ENCODE peak calls at places on chromosomes 13 and 19, in five cellular contexts. B is endodermal cell, U is colonic mucosa, O is astrocyte of the spinal cord, S is upper lobe of left lung. Y is an unnamed sample.

GRCh38 chr13:43089912-43090498 is 66.6 kb downstream of the DNAJC15 start:
- DNase-seq in B (no peak), O (no peak), U (no peak), S (no peak), Y (no peak)

GRCh38 chr19:46834121-46834520 is 16.5 kb downstream of the AP2S1 start:
- DNase-seq in S (no peak), U (no peak), B (no peak), O (no peak), Y (no peak)

GRCh38 chr19:57063070-57063469 is 56.7 kb upstream of the USP29 start:
- DNase-seq in U (no peak), B (no peak), O (no peak), S (no peak), Y (no peak)

GRCh38 chr13:104024416-104025170 is 958.4 kb upstream of the SLC10A2 start:
- DNase-seq in B (no peak), S (no peak), O (peak), U (no peak), Y (peak)

GRCh38 chr13:30332516-30333165 is 25.3 kb upstream of the KATNAL1 start:
- DNase-seq in S (no peak), B (no peak), O (no peak), U (no peak), Y (no peak)

GRCh38 chr19:2327773-2328400 is 499 bp downstream of the LSM7 start:
- DNase-seq in S (no peak), B (peak), U (peak), O (peak), Y (peak)

GRCh38 chr19:45677351-45678230 is 9.6 kb downstream of the GIPR start:
- DNase-seq in O (peak), U (peak), B (peak), S (peak), Y (peak)

GRCh38 chr19:7879102-7879770 is 5.0 kb upstream of the PRR36 start:
- DNase-seq in S (no peak), U (no peak), B (peak), O (no peak), Y (no peak)

GRCh38 chr13:29696606-29697005 is 101.1 kb upstream of the SLC7A1 start:
- DNase-seq in O (no peak), U (no peak), S (no peak), B (no peak), Y (no peak)

GRCh38 chr13:76837811-76838210 is 48.4 kb downstream of the KCTD12 start:
- DNase-seq in B (no peak), U (no peak), S (no peak), O (no peak), Y (no peak)

GRCh38 chr19:16202320-16203255 is 4.9 kb downstream of the AP1M1 start:
- DNase-seq in U (no peak), O (peak), B (no peak), S (no peak), Y (no peak)

GRCh38 chr13:63948045-63948444 is 2532.4 kb upstream of the PCDH20 start:
- DNase-seq in S (no peak), U (no peak), O (peak), B (no peak), Y (no peak)

GRCh38 chr19:18339703-18340102 is 695 bp upstream of the PGPEP1 start:
- DNase-seq in S (no peak), O (no peak), B (peak), U (peak), Y (no peak)

GRCh38 chr13:53953205-53953604 is 924.6 kb downstream of the OLFM4 start:
- DNase-seq in O (no peak), B (no peak), U (no peak), S (no peak), Y (no peak)

GRCh38 chr19:18284710-18285430 is 3.4 kb upstream of the JUND start:
- DNase-seq in U (no peak), O (no peak), S (no peak), B (no peak), Y (no peak)

GRCh38 chr19:45403781-45404556 is 900 bp downstream of the PPP1R13L start:
- DNase-seq in U (peak), S (no peak), O (peak), B (peak), Y (peak)

GRCh38 chr13:111474136-111475002 is 153.9 kb downstream of the TEX29 start:
- DNase-seq in O (peak), U (no peak), S (peak), B (peak), Y (peak)

GRCh38 chr19:14550201-14550754 is 20.9 kb downstream of the TECR start:
- DNase-seq in O (no peak), S (no peak), U (peak), B (no peak), Y (peak)

GRCh38 chr19:16094360-16095070 is 17.2 kb upstream of the RAB8A start:
- DNase-seq in B (no peak), O (no peak), S (no peak), U (no peak), Y (peak)

GRCh38 chr19:12774588-12775555 is at the start of gene HOOK2:
- DNase-seq in O (no peak), S (peak), U (peak), B (peak), Y (no peak)

GRCh38 chr19:8333771-8334457 is 9.1 kb downstream of the KANK3 start:
- DNase-seq in U (no peak), O (no peak), B (peak), S (peak), Y (no peak)

GRCh38 chr19:1400281-1401137 is 833 bp downstream of the GAMT start:
- DNase-seq in O (no peak), U (no peak), B (no peak), S (peak), Y (no peak)

GRCh38 chr19:58346961-58347929 is 6.0 kb downstream of the A1BG start:
- DNase-seq in O (peak), B (peak), S (peak), U (peak), Y (peak)

GRCh38 chr19:17953869-17954268 is 13.0 kb upstream of the KCNN1 start:
- DNase-seq in O (no peak), U (no peak), B (no peak), S (no peak), Y (no peak)

GRCh38 chr13:38537026-38537425 is 149.9 kb upstream of the FREM2 start:
- DNase-seq in U (no peak), B (no peak), O (no peak), S (no peak), Y (no peak)

GRCh38 chr19:28213476-28214082 is 999.4 kb downstream of the UQCRFS1 start:
- DNase-seq in O (no peak), B (no peak), S (no peak), U (no peak), Y (no peak)

GRCh38 chr19:3547301-3547731 is 8.3 kb downstream of the TEKTIP1 start:
- DNase-seq in S (peak), B (peak), U (no peak), O (no peak), Y (no peak)

GRCh38 chr19:3548594-3548993 is 8.8 kb downstream of the MFSD12 start:
- DNase-seq in U (no peak), B (no peak), S (peak), O (no peak), Y (no peak)

GRCh38 chr19:3546119-3546518 is 7.1 kb downstream of the TEKTIP1 start:
- DNase-seq in U (no peak), B (no peak), S (peak), O (no peak), Y (no peak)

GRCh38 chr19:3549816-3550215 is 7.6 kb downstream of the MFSD12 start:
- DNase-seq in U (no peak), S (no peak), O (no peak), B (no peak), Y (no peak)

GRCh38 chr19:3547767-3548282 is 8.9 kb downstream of the TEKTIP1 start:
- DNase-seq in O (no peak), B (no peak), U (no peak), S (peak), Y (no peak)
- TF ChIP-seq CTCF in O (no peak), B (no peak), U (no peak), S (no peak), Y (no peak)

GRCh38 chr19:10566408-10566657 is 523 bp upstream of the KRI1 start:
- DNase-seq in S (no peak), B (no peak), O (no peak), U (no peak), Y (no peak)

GRCh38 chr19:10568444-10568825 is 344 bp downstream of the CDKN2D start:
- DNase-seq in S (no peak), U (peak), B (peak), O (peak), Y (peak)

GRCh38 chr19:10567696-10568443 is 909 bp downstream of the CDKN2D start:
- DNase-seq in B (no peak), O (no peak), S (no peak), U (peak), Y (no peak)

GRCh38 chr19:10566658-10567410 is 1.0 kb upstream of the KRI1 start:
- DNase-seq in S (no peak), U (peak), B (peak), O (no peak), Y (no peak)

GRCh38 chr19:10568826-10569651 is at the start of gene CDKN2D:
- DNase-seq in O (peak), U (peak), B (peak), S (peak), Y (peak)
- H3K4me3 ChIP-seq in O (peak), U (peak), B (peak), S (peak), Y (peak)

DNA sequence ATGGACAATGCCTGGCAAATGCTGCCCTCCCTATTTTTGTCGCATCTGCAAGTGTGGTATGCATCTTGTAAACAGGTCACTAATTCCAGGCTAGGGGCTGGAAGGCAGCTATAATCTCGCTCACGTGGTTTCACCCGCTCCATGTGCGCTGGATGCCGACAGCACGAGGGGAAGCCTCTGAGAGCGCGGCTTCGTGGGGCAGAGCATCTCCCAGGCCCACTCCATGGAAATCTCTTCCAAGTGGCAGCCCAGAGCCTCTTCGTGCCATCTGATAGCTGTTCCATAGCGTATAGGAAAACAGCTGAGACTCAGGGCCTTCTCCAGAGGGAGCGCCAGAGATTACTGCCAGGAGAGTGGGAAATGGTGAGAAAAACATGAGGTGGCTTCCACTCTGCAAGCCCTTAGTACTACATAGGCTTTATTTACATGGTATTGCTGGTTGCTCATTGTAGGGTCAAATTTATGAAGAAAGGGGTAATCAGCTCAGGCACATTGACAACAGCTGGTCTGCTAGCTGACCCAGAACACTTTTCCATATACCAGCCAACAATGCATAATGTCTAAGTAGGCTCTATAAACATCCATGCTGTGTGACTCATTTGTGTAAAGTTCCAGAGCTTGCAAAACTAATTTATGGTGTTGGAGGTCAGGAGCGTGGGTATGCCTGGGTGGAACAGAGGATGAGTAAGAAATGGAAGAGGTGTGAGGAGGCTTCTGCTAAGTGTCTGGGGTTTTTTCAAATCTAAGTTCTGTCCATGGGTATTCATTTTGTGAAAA is 165.2 kb downstream of the SHISA2 start:
- DNase-seq in U (no peak), B (peak), S (no peak), O (peak), Y (peak)
- TF ChIP-seq CTCF in U (no peak), B (no peak), S (no peak), O (no peak), Y (no peak)

DNA sequence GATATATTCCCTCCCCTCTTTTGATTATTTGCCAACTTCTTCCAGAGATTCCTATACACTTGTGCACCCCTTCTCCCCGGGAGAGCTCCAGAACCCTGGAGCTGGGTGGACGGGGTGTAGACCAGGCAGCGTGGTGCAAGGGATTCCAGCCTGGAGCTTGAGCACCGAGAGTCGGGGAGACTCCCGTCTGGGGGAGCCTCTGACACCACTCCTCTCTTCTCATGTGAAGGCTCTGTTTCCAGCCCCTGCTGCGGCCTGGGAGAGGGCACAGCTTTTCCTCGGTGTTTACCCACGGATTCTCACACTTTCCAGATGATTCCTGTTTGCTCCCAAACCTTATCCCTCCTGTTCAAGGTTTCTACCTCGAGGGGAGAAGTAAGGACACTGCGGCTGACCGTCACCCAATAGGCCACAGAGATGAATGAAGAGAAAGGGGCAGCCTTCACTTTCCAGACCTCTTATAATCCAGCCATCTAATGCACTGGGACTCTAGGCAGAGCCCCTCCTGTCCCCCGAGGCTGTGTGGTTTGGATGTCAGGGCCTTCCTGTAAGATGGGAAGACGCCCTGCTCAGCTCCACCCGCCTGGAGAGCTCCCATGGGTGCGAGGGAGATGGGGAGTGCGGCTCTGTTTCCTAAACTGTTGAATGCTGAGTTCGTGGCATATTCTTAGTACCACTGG is 85.1 kb upstream of the GPR183 start:
- DNase-seq in S (no peak), U (no peak), B (no peak), O (no peak), Y (no peak)
- H3K4me3 ChIP-seq in S (no peak), U (no peak), B (no peak), O (no peak), Y (no peak)

GRCh38 chr13:101845501-101846012 is 393.1 kb downstream of the ITGBL1 start:
- DNase-seq in B (peak), U (no peak), O (peak), S (no peak), Y (no peak)
- TF ChIP-seq CTCF in B (no peak), U (no peak), O (no peak), S (no peak), Y (no peak)

DNA sequence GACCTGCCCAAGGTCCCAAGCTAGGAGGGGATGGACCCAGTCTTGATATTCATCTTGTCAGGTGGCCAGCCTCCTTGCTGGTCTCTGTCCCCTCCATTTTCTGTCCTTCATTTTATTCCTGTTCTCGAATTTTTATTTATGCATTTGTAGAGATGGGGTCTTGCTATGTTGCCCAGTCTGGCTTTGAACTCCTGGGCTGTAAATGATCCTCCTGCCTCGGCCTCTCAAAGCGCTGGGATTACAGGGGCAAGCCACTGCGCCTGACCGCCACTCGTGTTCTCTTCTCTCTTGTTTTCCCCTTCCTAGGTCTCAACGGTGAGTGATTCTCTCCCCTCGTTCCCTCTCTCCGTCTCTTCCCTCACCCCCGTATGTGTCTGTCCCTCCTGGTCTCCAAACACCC is 10.6 kb upstream of the TPRX2 start:
- DNase-seq in S (no peak), O (no peak), B (no peak), U (no peak), Y (no peak)
- H3K4me3 ChIP-seq in S (no peak), O (no peak), B (peak), U (no peak), Y (no peak)

GRCh38 chr19:50489461-50490011 is 12.9 kb upstream of the GARIN5A start:
- DNase-seq in B (peak), U (no peak), O (no peak), S (no peak), Y (no peak)

GRCh38 chr19:50488795-50489194 is 12.1 kb upstream of the GARIN5A start:
- DNase-seq in B (no peak), S (no peak), U (no peak), O (no peak), Y (no peak)

GRCh38 chr19:50485284-50485955 is 8.8 kb upstream of the GARIN5A start:
- DNase-seq in B (no peak), O (no peak), U (no peak), S (no peak), Y (no peak)

GRCh38 chr19:50490411-50490811 is 13.8 kb upstream of the GARIN5A start:
- DNase-seq in S (no peak), B (peak), O (no peak), U (no peak), Y (no peak)

DNA sequence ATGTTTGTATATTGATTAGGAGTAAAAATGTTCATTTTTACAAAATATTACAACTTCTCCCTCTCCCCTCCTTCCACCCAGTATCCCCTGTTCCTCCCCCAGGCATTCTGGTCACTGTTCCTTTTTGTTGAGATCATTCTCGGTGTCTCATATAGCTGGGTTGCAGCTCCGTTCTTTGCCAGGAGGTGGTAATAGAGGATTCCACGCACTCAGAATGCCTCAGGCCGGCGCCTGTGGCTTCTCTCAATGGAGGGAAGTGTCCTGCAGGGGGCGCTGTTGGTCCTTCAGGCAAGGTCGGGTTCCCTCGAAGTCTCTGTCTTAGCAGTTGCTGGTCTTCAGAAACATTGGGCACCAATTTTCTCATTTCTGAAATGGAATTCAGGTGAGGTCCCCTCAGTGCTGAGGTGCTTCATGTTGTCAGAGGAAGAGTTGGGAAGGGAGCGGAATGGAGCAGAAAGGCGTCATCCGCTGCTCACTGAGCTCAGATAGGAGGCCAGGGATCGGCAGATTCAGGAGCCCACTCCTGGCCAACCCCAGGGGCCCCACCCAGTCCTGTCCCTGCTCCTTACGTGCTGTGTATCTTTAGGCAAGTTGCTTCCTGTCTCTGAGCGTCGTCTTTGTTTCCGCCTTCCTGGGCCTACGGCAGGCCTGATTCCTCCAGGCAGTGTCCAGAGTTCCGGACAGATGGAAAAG is 10.3 kb upstream of the GARIN5A start:
- DNase-seq in S (no peak), U (peak), B (peak), O (peak), Y (peak)
- TF ChIP-seq CTCF in S (peak), U (no peak), B (peak), O (peak), Y (peak)

GRCh38 chr19:55462722-55463121 is 1.3 kb upstream of the ISOC2 start:
- DNase-seq in S (no peak), U (no peak), B (no peak), O (no peak), Y (no peak)
- H3K4me3 ChIP-seq in S (no peak), U (no peak), B (no peak), O (no peak), Y (no peak)